ENCODE peak calls at places on chromosomes 7 and 10, in ten cellular contexts. H, Y, P, Z, X, N, K, A, J and C are unnamed samples.

GRCh38 chr7:148935451-148935850 is 51.4 kb upstream of the EZH2 start:
- DNase-seq in K (peak; percentile 52), P (no peak), N (no peak), H (no peak), J (no peak), Z (no peak), Y (peak; percentile 53), A (no peak), X (no peak), C (no peak)

GRCh38 chr7:36969376-36969775 is 245.1 kb upstream of the AOAH start:
- DNase-seq in A (no peak), X (no peak), N (no peak), J (no peak), Z (no peak), K (no peak), H (no peak), P (no peak), Y (no peak), C (no peak)

GRCh38 chr7:35399840-35400239 is 145.9 kb upstream of the TBX20 start:
- DNase-seq in H (no peak), Y (no peak), Z (no peak), A (no peak), J (no peak), P (no peak), N (no peak), X (no peak), K (no peak), C (no peak)

GRCh38 chr10:69639291-69640195 is 9.5 kb downstream of the FAM241B start:
- DNase-seq in P (peak; percentile 76), K (peak; percentile 63), A (peak; percentile 40), X (peak; percentile 62), Y (peak; percentile 79), Z (peak; percentile 80), H (peak; percentile 79), N (peak; percentile 85), J (peak; percentile 83), C (peak; percentile 74)

GRCh38 chr7:39248041-39248692 is 270.5 kb downstream of the POU6F2 start:
- DNase-seq in X (no peak), Y (no peak), N (no peak), J (no peak), P (no peak), K (no peak), A (no peak), Z (no peak), H (no peak), C (peak; percentile 25)

GRCh38 chr10:12470719-12471118 is 121.4 kb downstream of the CAMK1D start:
- DNase-seq in K (no peak), P (no peak), H (no peak), J (no peak), Z (no peak), X (no peak), A (no peak), Y (no peak), N (no peak), C (no peak)

GRCh38 chr7:5424689-5425506 is 1.3 kb upstream of the TNRC18 start:
- DNase-seq in K (peak; percentile 85), N (peak; percentile 46), Z (no peak), H (peak; percentile 80), A (peak; percentile 77), Y (peak; percentile 88), P (no peak), X (peak; percentile 47), J (no peak), C (peak; percentile 51)

GRCh38 chr7:68015098-68015497 is 1018.5 kb downstream of the TYW1 start:
- DNase-seq in K (no peak), P (no peak), J (no peak), H (no peak), X (no peak), Y (no peak), Z (no peak), N (no peak), A (no peak), C (no peak)

GRCh38 chr7:91280604-91281003 is 16.4 kb downstream of the FZD1 start:
- DNase-seq in N (no peak), Z (no peak), X (no peak), A (no peak), J (no peak), K (no peak), Y (no peak), P (no peak), H (no peak), C (no peak)

GRCh38 chr10:71339796-71340589 is 20.9 kb downstream of the SLC29A3 start:
- DNase-seq in P (no peak), H (no peak), Z (peak; percentile 60), J (peak; percentile 82), Y (no peak), A (no peak), N (no peak), X (no peak), K (no peak), C (no peak)

GRCh38 chr10:51156913-51157312 is 82.6 kb downstream of the PRKG1 start:
- DNase-seq in X (peak; percentile 56), Z (no peak), P (peak; percentile 46), A (no peak), K (no peak), N (no peak), H (peak; percentile 86), Y (no peak), J (peak; percentile 33), C (peak; percentile 51)

GRCh38 chr7:28330384-28331070 is 81.8 kb upstream of the CREB5 start:
- DNase-seq in X (peak; percentile 62), Y (no peak), N (no peak), A (no peak), Z (no peak), J (no peak), H (peak; percentile 44), K (no peak), P (no peak), C (no peak)

GRCh38 chr10:5466451-5466996 is 32.8 kb downstream of the CALML5 start:
- DNase-seq in A (no peak), X (peak; percentile 35), K (no peak), P (peak; percentile 57), H (peak; percentile 91), N (peak; percentile 90), J (peak; percentile 97), Z (no peak), Y (no peak), C (peak; percentile 70)

GRCh38 chr10:74977913-74978847 is 133.3 kb upstream of the SAMD8 start:
- DNase-seq in Y (no peak), K (no peak), J (no peak), N (no peak), P (no peak), A (no peak), H (no peak), Z (no peak), X (no peak), C (no peak)

GRCh38 chr7:93232673-93233018 is 480 bp downstream of the VPS50 start:
- DNase-seq in Y (no peak), X (no peak), K (no peak), Z (peak; percentile 14), H (no peak), A (no peak), N (peak; percentile 22), P (peak; percentile 2), J (peak; percentile 12), C (no peak)

GRCh38 chr10:33258951-33259350 is 75.5 kb downstream of the NRP1 start:
- DNase-seq in Y (no peak), Z (no peak), P (peak; percentile 48), X (no peak), A (no peak), H (peak; percentile 44), N (no peak), J (peak; percentile 42), K (no peak), C (peak; percentile 83)

DNA sequence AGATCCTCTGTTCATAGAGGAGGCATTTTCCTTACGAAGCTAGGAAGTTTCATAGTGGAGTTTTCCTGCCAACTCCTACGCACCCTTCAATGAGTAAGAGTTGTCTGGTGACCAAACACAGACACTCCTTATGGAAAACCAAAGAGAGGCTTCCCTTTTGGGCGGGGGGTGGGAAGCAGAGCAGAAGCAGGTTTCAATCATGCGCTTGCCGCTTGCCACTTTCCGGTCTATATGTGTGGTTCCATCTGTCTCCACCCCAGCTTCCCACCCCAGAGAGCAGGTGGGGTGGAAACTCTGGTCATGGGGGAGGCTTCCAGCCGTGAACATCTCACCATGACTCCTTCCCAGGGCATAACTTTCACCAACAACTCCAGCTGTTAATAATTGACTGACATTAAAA is 68.8 kb upstream of the GRB10 start:
- DNase-seq in A (no peak), K (no peak), Y (no peak), N (no peak), H (peak; percentile 21), Z (no peak), J (peak; percentile 40), P (peak; percentile 86), X (peak; percentile 82), C (peak; percentile 57)
- H3K4me3 ChIP-seq in A (no peak overlapping the region), K (no peak overlapping the region), Y (no peak overlapping the region), N (no peak overlapping the region), H (no peak overlapping the region), Z (no peak overlapping the region), J (no peak overlapping the region), P (no peak overlapping the region), X (no peak overlapping the region), C (no peak overlapping the region)

DNA sequence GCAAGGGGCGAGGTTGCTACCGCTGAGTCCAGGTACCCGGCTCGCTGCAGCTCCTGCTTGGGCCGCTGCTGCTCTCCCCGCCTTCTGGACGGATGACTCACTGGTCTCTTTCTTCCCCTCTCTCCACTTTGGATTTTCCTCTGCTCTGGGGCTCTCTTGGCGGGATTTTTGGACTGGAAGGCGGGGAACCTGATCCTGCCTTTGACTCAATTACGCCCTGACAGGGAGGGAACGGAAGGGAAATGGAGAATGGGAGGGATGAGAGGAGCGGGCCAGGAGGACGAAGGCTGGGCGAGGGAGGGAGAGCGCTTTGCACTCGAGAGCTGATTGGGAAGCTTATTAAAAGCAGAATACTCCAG is at the start of gene PTN:
- DNase-seq in N (peak; percentile 82), H (peak; percentile 80), Y (no peak), X (peak; percentile 57), K (no peak), Z (no peak), A (peak; percentile 40), J (peak; percentile 50), P (peak; percentile 39), C (peak; percentile 32)
- H3K4me3 ChIP-seq in N (peak within 1 kb of the TSS; percentile 65), H (peak within 1 kb of the TSS; percentile 86), Y (peak within 1 kb of the TSS; percentile 15), X (peak within 1 kb of the TSS; percentile 46), K (peak within 1 kb of the TSS; percentile 11), Z (no peak within 1 kb of the TSS), A (peak within 1 kb of the TSS; percentile 63), J (peak within 1 kb of the TSS; percentile 12), P (peak within 1 kb of the TSS; percentile 53), C (peak within 1 kb of the TSS; percentile 54)

DNA sequence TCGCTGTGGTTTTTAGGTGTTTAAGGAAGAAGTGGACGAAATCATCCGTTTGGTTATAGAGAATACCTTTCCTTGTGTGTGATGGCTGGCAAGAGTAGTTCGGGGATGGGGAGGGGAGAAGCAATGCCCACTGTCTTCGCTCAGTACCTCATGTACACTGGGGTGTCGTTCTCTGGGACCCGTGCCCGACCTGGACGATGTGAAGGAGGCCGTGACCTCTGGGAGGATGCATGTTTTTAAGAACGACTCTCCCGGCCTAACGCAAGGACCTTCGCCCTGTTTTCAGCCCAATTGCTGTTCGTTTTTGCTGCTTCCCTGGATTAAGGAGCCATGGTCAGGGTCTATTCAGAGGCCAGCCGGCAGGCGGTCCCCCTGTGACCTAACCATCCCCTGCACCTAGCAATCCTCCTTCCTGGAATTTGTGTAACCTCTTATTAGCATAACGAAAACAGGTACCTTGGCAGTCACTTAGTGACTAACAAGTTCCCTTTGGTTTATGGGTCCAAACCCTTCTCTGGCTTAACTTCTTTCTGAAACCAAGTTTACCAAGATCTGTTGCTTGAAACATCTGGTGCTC is 1.3 kb downstream of the NFE2L3 start:
- DNase-seq in N (peak; percentile 69), X (no peak), Z (no peak), A (no peak), H (peak; percentile 22), K (no peak), Y (no peak), J (no peak), P (no peak), C (no peak)
- H3K4me3 ChIP-seq in N (peak overlapping the region; percentile 51), X (no peak overlapping the region), Z (peak overlapping the region; percentile 91), A (peak overlapping the region; percentile 71), H (peak overlapping the region; percentile 33), K (peak overlapping the region; percentile 47), Y (peak overlapping the region; percentile 58), J (peak overlapping the region; percentile 36), P (peak overlapping the region; percentile 58), C (peak overlapping the region; percentile 56)

GRCh38 chr7:71327946-71328345 is 196.0 kb downstream of the GALNT17 start:
- DNase-seq in N (no peak), J (no peak), H (no peak), Y (no peak), P (no peak), Z (no peak), X (no peak), A (no peak), K (no peak), C (no peak)
- H3K4me3 ChIP-seq in N (no peak overlapping the region), J (no peak overlapping the region), H (no peak overlapping the region), Y (no peak overlapping the region), P (no peak overlapping the region), Z (no peak overlapping the region), X (no peak overlapping the region), A (no peak overlapping the region), K (no peak overlapping the region), C (no peak overlapping the region)